ENCODE peak calls at places on chromosomes 5 and 9, in seven cellular contexts. U is PC-3; Z is CD8-positive, alpha-beta memory T cell; O is neural progenitor cell; I is K562; B is IMR-90; A is GM23248. X is an unnamed sample.

GRCh38 chr9:73093740-73094379 is 57.8 kb upstream of the ANXA1 start:
- DNase-seq in U (no peak), Z (no peak), O (no peak), I (no peak), B (peak; percentile 1), A (peak; percentile 56), X (no peak)

GRCh38 chr5:154097031-154097430 is 58.3 kb downstream of the MFAP3 start:
- DNase-seq in U (peak; percentile 44), Z (no peak), O (peak; percentile 49), I (peak; percentile 17), B (no peak), A (no peak), X (no peak)

GRCh38 chr5:97078958-97079357 is 63.5 kb downstream of the LIX1 start:
- DNase-seq in U (peak; percentile 26), Z (no peak), O (peak; percentile 26), I (no peak), B (peak; percentile 51), A (peak; percentile 73), X (no peak)

GRCh38 chr9:109409998-109410397 is 88.1 kb downstream of the PTPN3 start:
- DNase-seq in U (no peak), Z (no peak), O (peak; percentile 61), I (peak; percentile 33), B (no peak), A (no peak), X (no peak)

GRCh38 chr5:154287136-154287535 is 96.6 kb downstream of the GALNT10 start:
- DNase-seq in U (peak; percentile 89), Z (no peak), O (peak; percentile 11), I (no peak), B (peak; percentile 87), A (peak; percentile 84), X (no peak)

GRCh38 chr5:67807116-67807888 is 408.3 kb upstream of the PIK3R1 start:
- DNase-seq in U (no peak), Z (no peak), O (no peak), I (no peak), B (no peak), A (no peak), X (no peak)

GRCh38 chr5:57174850-57175525 is 1.1 kb downstream of the GPBP1 start:
- DNase-seq in U (no peak), Z (no peak), O (peak; percentile 22), I (no peak), B (no peak), A (peak; percentile 32), X (no peak)

GRCh38 chr9:107597743-107598217 is 108.2 kb upstream of the KLF4 start:
- DNase-seq in U (no peak), Z (no peak), O (no peak), I (no peak), B (no peak), A (no peak), X (no peak)

GRCh38 chr5:162068412-162068811 is 839 bp downstream of the GABRG2 start:
- DNase-seq in U (peak; percentile 65), Z (no peak), O (peak; percentile 94), I (peak; percentile 5), B (no peak), A (peak; percentile 12), X (peak; percentile 31)

GRCh38 chr5:116088062-116088461 is 3.2 kb downstream of the COMMD10 start:
- DNase-seq in U (no peak), Z (no peak), O (no peak), I (no peak), B (no peak), A (peak; percentile 7), X (no peak)

GRCh38 chr9:102428305-102428704 is 566.8 kb upstream of the CYLC2 start:
- DNase-seq in U (no peak), Z (no peak), O (no peak), I (no peak), B (no peak), A (no peak), X (no peak)

GRCh38 chr5:133947431-133947841 is 21.0 kb downstream of the C5orf15 start:
- DNase-seq in U (no peak), Z (no peak), O (no peak), I (no peak), B (peak; percentile 73), A (no peak), X (no peak)

GRCh38 chr5:18037718-18038117 is 403.5 kb downstream of the TAF11L14 start:
- DNase-seq in U (peak; percentile 60), Z (no peak), O (no peak), I (no peak), B (no peak), A (no peak), X (no peak)

GRCh38 chr5:18032744-18033143 is 398.5 kb downstream of the TAF11L14 start:
- DNase-seq in U (no peak), Z (no peak), O (no peak), I (no peak), B (no peak), A (no peak), X (no peak)
- H3K27me3 ChIP-seq in U (no peaks in the 10 kb centered on the region), Z (no peaks in the 10 kb centered on the region), O (no peaks in the 10 kb centered on the region), I (no peaks in the 10 kb centered on the region), B (no peaks in the 10 kb centered on the region), A (no peaks in the 10 kb centered on the region), X (no peaks in the 10 kb centered on the region)

DNA sequence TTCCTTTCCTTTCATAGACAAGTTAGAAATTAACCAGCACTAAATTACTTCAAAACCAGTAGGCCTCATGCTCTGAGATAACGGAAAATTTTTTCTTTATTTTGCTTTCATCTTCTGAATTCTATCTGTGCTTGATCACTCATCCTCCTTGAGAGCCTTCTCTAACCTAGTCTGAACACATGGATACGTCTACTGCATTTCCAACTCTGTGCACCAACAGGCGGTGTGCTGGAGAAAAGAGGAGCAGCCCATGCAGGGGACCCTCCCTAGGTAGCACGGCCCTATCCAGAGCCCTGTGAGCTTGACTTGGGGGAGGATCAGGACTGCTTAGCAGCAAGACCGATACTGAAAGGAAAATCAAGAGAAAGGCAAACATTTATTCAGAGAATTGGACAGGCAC is 149.8 kb downstream of the AUH start:
- DNase-seq in U (no peak), Z (no peak), O (no peak), I (no peak), B (no peak), A (peak; percentile 45), X (no peak)
- H3K4me3 ChIP-seq in U (no peak overlapping the region), Z (no peak overlapping the region), O (no peak overlapping the region), I (no peak overlapping the region), B (no peak overlapping the region), A (peak overlapping the region; percentile 66), X (no peak overlapping the region)

GRCh38 chr9:127015926-127016512 is 101.4 kb downstream of the RALGPS1 start:
- DNase-seq in U (no peak), Z (no peak), O (no peak), I (no peak), B (no peak), A (no peak), X (no peak)

GRCh38 chr9:127020526-127021078 is 101.8 kb downstream of the ANGPTL2 start:
- DNase-seq in U (no peak), Z (no peak), O (no peak), I (no peak), B (no peak), A (no peak), X (no peak)

GRCh38 chr9:127021664-127022337 is 100.6 kb downstream of the ANGPTL2 start:
- DNase-seq in U (no peak), Z (no peak), O (peak; percentile 37), I (no peak), B (peak; percentile 100), A (peak; percentile 98), X (no peak)

GRCh38 chr9:127020036-127020435 is 102.4 kb downstream of the ANGPTL2 start:
- DNase-seq in U (no peak), Z (no peak), O (no peak), I (no peak), B (no peak), A (no peak), X (no peak)

GRCh38 chr9:127018935-127019334 is 103.5 kb downstream of the ANGPTL2 start:
- DNase-seq in U (no peak), Z (no peak), O (no peak), I (no peak), B (peak; percentile 49), A (peak; percentile 68), X (no peak)
- H3K4me1 ChIP-seq in U (peaks cover 15% of the 10 kb centered on the region), Z (no peaks in the 10 kb centered on the region), O (peaks cover 12% of the 10 kb centered on the region), I (no peaks in the 10 kb centered on the region), B (peaks cover 13% of the 10 kb centered on the region), A (peaks cover 30% of the 10 kb centered on the region), X (no peaks in the 10 kb centered on the region)

GRCh38 chr5:1886634-1887399 is 4.1 kb upstream of the IRX4 start:
- DNase-seq in U (no peak), Z (no peak), O (peak; percentile 57), I (no peak), B (no peak), A (no peak), X (peak; percentile 62)
- H3K27me3 ChIP-seq in U (peaks cover 76% of the 10 kb centered on the region), Z (peaks cover 5% of the 10 kb centered on the region), O (peaks cover 100% of the 10 kb centered on the region), I (peaks cover 18% of the 10 kb centered on the region), B (peaks cover 80% of the 10 kb centered on the region), A (peaks cover 63% of the 10 kb centered on the region), X (peaks cover 99% of the 10 kb centered on the region)

X was measured in left lung.